ENCODE peak calls at places on chromosomes 13 and 19, in six cellular contexts. Z, A, I, M, H and C are unnamed samples.
A peak's percentile ranks its signal among the peaks of the same experiment; 100 is the strongest.

GRCh38 chr13:76892488-76892887 is 6.3 kb upstream of the KCTD12 start:
- DNase-seq in Z (no peak), A (no peak), I (no peak), M (no peak), H (no peak), C (no peak)

GRCh38 chr13:20359335-20359734 is 127.2 kb upstream of the GJB6 start:
- DNase-seq in Z (peak; percentile 88), A (no peak), I (no peak), M (no peak), H (no peak), C (no peak)

GRCh38 chr19:325937-326565 is 18.5 kb downstream of the MIER2 start:
- DNase-seq in Z (no peak), A (no peak), I (no peak), M (no peak), H (no peak), C (no peak)

GRCh38 chr13:67369895-67370660 is 139.9 kb upstream of the PCDH9 start:
- DNase-seq in Z (peak; percentile 77), A (no peak), I (no peak), M (no peak), H (no peak), C (no peak)

GRCh38 chr13:111952814-111953213 is 114.1 kb upstream of the SOX1 start:
- DNase-seq in Z (no peak), A (no peak), I (no peak), M (no peak), H (no peak), C (no peak)

GRCh38 chr13:45149964-45150363 is 29.7 kb downstream of the GTF2F2 start:
- DNase-seq in Z (no peak), A (no peak), I (no peak), M (no peak), H (no peak), C (no peak)

GRCh38 chr13:110475550-110476219 is 85.8 kb downstream of the RAB20 start:
- DNase-seq in Z (no peak), A (no peak), I (no peak), M (no peak), H (no peak), C (no peak)

GRCh38 chr13:23898101-23898500 is 799 bp upstream of the C1QTNF9B start:
- DNase-seq in Z (peak; percentile 85), A (no peak), I (no peak), M (no peak), H (no peak), C (no peak)

GRCh38 chr13:94243551-94243950 is 235.9 kb downstream of the DCT start:
- DNase-seq in Z (no peak), A (no peak), I (no peak), M (no peak), H (no peak), C (no peak)

GRCh38 chr19:38583219-38583984 is 34.4 kb downstream of the MAP4K1 start:
- DNase-seq in Z (no peak), A (no peak), I (no peak), M (no peak), H (no peak), C (no peak)

GRCh38 chr19:33302175-33302973 is at the start of gene CEBPA:
- DNase-seq in Z (peak; percentile 81), A (peak; percentile 91), I (peak; percentile 72), M (peak; percentile 63), H (peak; percentile 95), C (peak; percentile 85)

GRCh38 chr19:21484631-21485030 is 20.8 kb upstream of the ZNF429 start:
- DNase-seq in Z (no peak), A (no peak), I (no peak), M (no peak), H (no peak), C (no peak)

GRCh38 chr19:21482863-21483276 is 22.5 kb upstream of the ZNF429 start:
- DNase-seq in Z (no peak), A (peak; percentile 83), I (no peak), M (peak; percentile 54), H (peak; percentile 55), C (peak; percentile 39)

GRCh38 chr19:21487969-21488368 is 17.4 kb upstream of the ZNF429 start:
- DNase-seq in Z (no peak), A (no peak), I (no peak), M (no peak), H (no peak), C (no peak)

GRCh38 chr19:21483589-21484170 is 21.7 kb upstream of the ZNF429 start:
- DNase-seq in Z (no peak), A (peak; percentile 91), I (peak; percentile 20), M (peak; percentile 57), H (peak; percentile 37), C (peak; percentile 63)
- TF ChIP-seq CTCF in Z (peak; percentile 45), A (peak; percentile 79), I (peak; percentile 58), M (peak; percentile 65), H (peak; percentile 30), C (peak; percentile 74)

GRCh38 chr19:7676854-7677253 is at the start of gene MCEMP1:
- DNase-seq in Z (no peak), A (no peak), I (no peak), M (no peak), H (no peak), C (no peak)
- TF ChIP-seq CTCF in Z (no peak), A (no peak), I (no peak), M (no peak), H (no peak), C (no peak)

GRCh38 chr19:36973021-36973843 is 57.1 kb downstream of the ZNF568 start:
- DNase-seq in Z (peak; percentile 46), A (peak; percentile 95), I (no peak), M (peak; percentile 90), H (peak; percentile 76), C (peak; percentile 78)
- TF ChIP-seq CTCF in Z (peak; percentile 77), A (peak; percentile 69), I (no peak), M (peak; percentile 92), H (peak; percentile 80), C (peak; percentile 24)

GRCh38 chr19:46489445-46490272 is 6.0 kb downstream of the PNMA8B start:
- DNase-seq in Z (peak; percentile 43), A (peak; percentile 71), I (no peak), M (peak; percentile 76), H (no peak), C (no peak)
- TF ChIP-seq CTCF in Z (peak; percentile 34), A (peak; percentile 45), I (peak; percentile 38), M (peak; percentile 71), H (peak; percentile 40), C (no peak)

GRCh38 chr13:99982021-99982740 is 597 bp downstream of the ZIC2 start:
- DNase-seq in Z (no peak), A (peak; percentile 50), I (no peak), M (no peak), H (peak; percentile 62), C (peak; percentile 47)
- TF ChIP-seq CTCF in Z (no peak), A (no peak), I (no peak), M (no peak), H (no peak), C (no peak)

GRCh38 chr13:53204598-53204997 is 176.0 kb downstream of the OLFM4 start:
- DNase-seq in Z (no peak), A (no peak), I (no peak), M (no peak), H (no peak), C (no peak)

GRCh38 chr13:53201454-53202225 is 173.0 kb downstream of the OLFM4 start:
- DNase-seq in Z (no peak), A (peak; percentile 65), I (peak; percentile 44), M (no peak), H (peak; percentile 53), C (peak; percentile 10)

GRCh38 chr13:53200498-53201453 is 172.2 kb downstream of the OLFM4 start:
- DNase-seq in Z (no peak), A (peak; percentile 92), I (peak; percentile 87), M (peak; percentile 46), H (peak; percentile 93), C (peak; percentile 92)

DNA sequence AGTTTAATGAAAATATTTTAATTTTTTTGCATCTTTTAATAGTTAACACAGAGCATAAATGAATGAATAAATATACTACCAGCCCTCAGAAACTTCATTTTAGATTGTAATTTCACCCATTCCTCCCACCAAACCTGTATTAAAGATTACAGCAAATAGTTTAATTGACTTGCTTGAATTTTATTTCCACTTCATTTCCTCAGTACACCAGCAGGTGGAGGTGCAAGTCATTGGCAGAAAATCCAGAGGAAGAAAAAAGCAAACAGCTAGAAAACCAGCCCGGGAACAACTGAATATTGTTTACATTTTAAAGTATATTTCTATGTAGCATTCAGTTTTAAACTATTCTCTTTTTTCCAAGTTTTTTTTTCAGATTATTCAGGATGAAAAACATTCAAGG is 177.8 kb downstream of the OLFM4 start:
- DNase-seq in Z (no peak), A (peak; percentile 53), I (no peak), M (no peak), H (peak; percentile 24), C (no peak)
- TF ChIP-seq CTCF in Z (no peak), A (peak; percentile 76), I (peak; percentile 68), M (peak; percentile 5), H (peak; percentile 33), C (peak; percentile 81)